ENCODE peak calls at places on chromosomes 2 and 18, in seven cellular contexts. S, A, O, Z, U, Q and B are unnamed samples.

GRCh38 chr2:69216535-69217332 is 170.3 kb downstream of the GFPT1 start:
- DNase-seq in Z (no peak), U (no peak), O (no peak), A (no peak), S (no peak), Q (no peak), B (peak; percentile 24)

GRCh38 chr2:96098900-96099590 is 17.3 kb downstream of the ADRA2B start:
- DNase-seq in Q (no peak), A (peak; percentile 59), Z (peak; percentile 45), U (peak; percentile 61), O (peak; percentile 79), S (peak; percentile 4), B (peak; percentile 78)

GRCh38 chr2:3222636-3223035 is 155.0 kb downstream of the EIPR1 start:
- DNase-seq in A (no peak), Q (no peak), U (no peak), O (no peak), Z (no peak), S (no peak), B (no peak)

GRCh38 chr2:176165598-176166055 is 8.5 kb downstream of the HOXD3 start:
- DNase-seq in O (no peak), S (no peak), A (no peak), Z (no peak), Q (no peak), U (no peak), B (no peak)

GRCh38 chr2:479031-479430 is 191.1 kb upstream of the ALKAL2 start:
- DNase-seq in S (no peak), O (no peak), A (no peak), Q (no peak), Z (no peak), U (no peak), B (no peak)

GRCh38 chr2:239313251-239313650 is 87.6 kb downstream of the HDAC4 start:
- DNase-seq in Q (no peak), U (peak; percentile 54), S (no peak), A (no peak), O (no peak), Z (no peak), B (peak; percentile 4)

GRCh38 chr2:218290316-218291261 is 1.7 kb downstream of the TMBIM1 start:
- DNase-seq in S (peak; percentile 58), U (no peak), O (peak; percentile 64), Q (peak; percentile 93), A (no peak), Z (no peak), B (no peak)

GRCh38 chr2:34110392-34110791 is 511.3 kb upstream of the FAM98A start:
- DNase-seq in Z (no peak), O (no peak), S (no peak), A (no peak), U (no peak), Q (no peak), B (no peak)

GRCh38 chr2:229160180-229160579 is 110.9 kb downstream of the PID1 start:
- DNase-seq in U (no peak), Z (peak; percentile 18), A (no peak), S (peak; percentile 64), Q (no peak), O (no peak), B (no peak)

GRCh38 chr2:110105608-110106467 is 9.8 kb downstream of the MALL start:
- DNase-seq in Z (no peak), U (no peak), O (no peak), Q (no peak), A (no peak), S (peak; percentile 82), B (no peak)

GRCh38 chr18:12597775-12598174 is 60.1 kb downstream of the SPIRE1 start:
- DNase-seq in Z (no peak), O (peak; percentile 62), A (peak; percentile 54), Q (no peak), U (no peak), S (no peak), B (peak; percentile 23)

GRCh38 chr18:79786781-79787526 is 10.8 kb upstream of the KCNG2 start:
- DNase-seq in Z (no peak), U (peak; percentile 24), O (no peak), A (no peak), S (no peak), Q (no peak), B (no peak)

GRCh38 chr2:176592230-176592629 is 323.0 kb downstream of the MTX2 start:
- DNase-seq in O (no peak), Q (no peak), U (no peak), A (no peak), S (no peak), Z (no peak), B (no peak)

GRCh38 chr2:214104219-214104618 is 306.6 kb upstream of the VWC2L start:
- DNase-seq in S (no peak), O (no peak), U (no peak), Z (no peak), A (no peak), Q (no peak), B (no peak)

GRCh38 chr2:165674780-165675179 is 119.3 kb downstream of the GALNT3 start:
- DNase-seq in O (no peak), Q (no peak), S (no peak), Z (no peak), A (no peak), U (no peak), B (no peak)

GRCh38 chr2:120822908-120823307 is 87.2 kb downstream of the GLI2 start:
- DNase-seq in S (no peak), Z (no peak), U (peak; percentile 39), A (no peak), Q (no peak), O (no peak), B (no peak)

GRCh38 chr2:109516445-109517117 is 97.2 kb downstream of the SEPTIN10 start:
- DNase-seq in A (peak; percentile 87), O (peak; percentile 78), Z (no peak), Q (peak; percentile 79), S (peak; percentile 49), U (no peak), B (peak; percentile 52)

GRCh38 chr2:8543412-8544167 is 138.3 kb upstream of the ID2 start:
- DNase-seq in S (peak; percentile 68), U (peak; percentile 90), A (no peak), Q (no peak), Z (no peak), O (peak; percentile 83), B (peak; percentile 60)

GRCh38 chr2:1731963-1732768 is 12.1 kb downstream of the PXDN start:
- DNase-seq in A (no peak), O (peak; percentile 56), S (peak; percentile 17), Z (no peak), Q (no peak), U (peak; percentile 83), B (peak; percentile 6)

GRCh38 chr2:113136828-113137775 is 9.7 kb downstream of the IL1RN start:
- DNase-seq in O (no peak), A (peak; percentile 68), Z (no peak), S (no peak), U (no peak), Q (peak; percentile 69), B (no peak)

GRCh38 chr2:98518106-98518505 is 73.4 kb downstream of the INPP4A start:
- DNase-seq in S (peak; percentile 47), Q (peak; percentile 79), U (peak; percentile 64), O (no peak), Z (no peak), A (no peak), B (peak; percentile 36)

GRCh38 chr2:32522770-32523169 is 105.1 kb upstream of the TTC27 start:
- DNase-seq in S (no peak), A (no peak), Z (no peak), Q (no peak), U (no peak), O (no peak), B (no peak)

GRCh38 chr2:146527166-146527565 is 1317.7 kb upstream of the ACVR2A start:
- DNase-seq in S (no peak), U (no peak), O (no peak), A (no peak), Z (no peak), Q (no peak), B (no peak)

GRCh38 chr18:9574473-9575115 is 39.8 kb downstream of the PPP4R1 start:
- DNase-seq in U (no peak), A (no peak), Z (no peak), Q (no peak), S (no peak), O (no peak), B (no peak)

GRCh38 chr2:98346259-98347236 is at the start of gene CNGA3:
- DNase-seq in O (peak; percentile 61), A (peak; percentile 75), U (no peak), Z (no peak), Q (no peak), S (peak; percentile 15), B (no peak)

GRCh38 chr2:185044323-185044874 is 446.1 kb downstream of the ZNF804A start:
- DNase-seq in Z (no peak), Q (no peak), O (peak; percentile 14), S (no peak), A (no peak), U (no peak), B (no peak)

GRCh38 chr2:238908960-238909951 is 61.4 kb downstream of the TWIST2 start:
- DNase-seq in S (no peak), A (no peak), O (peak; percentile 83), Q (no peak), Z (no peak), U (peak; percentile 76), B (peak; percentile 56)

DNA sequence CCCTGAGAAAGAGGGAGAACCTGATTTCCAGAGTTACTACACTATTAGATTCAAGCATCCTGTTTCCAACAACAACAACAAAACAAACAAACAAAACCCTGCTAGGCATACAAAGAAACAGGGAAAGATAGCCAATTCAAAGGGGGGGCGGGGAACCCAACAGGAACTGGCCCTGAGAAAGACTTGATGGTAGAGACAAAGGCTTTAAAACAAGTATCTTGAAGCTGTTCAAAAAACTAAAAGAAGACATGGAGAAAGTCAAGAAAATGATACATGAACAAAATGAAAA is 147.1 kb downstream of the THADA start:
- DNase-seq in S (no peak), Q (no peak), A (no peak), U (no peak), O (no peak), Z (no peak), B (no peak)
- H3K27ac ChIP-seq in S (no peak overlapping the region), Q (no peak overlapping the region), A (no peak overlapping the region), U (no peak overlapping the region), O (no peak overlapping the region), Z (no peak overlapping the region), B (no peak overlapping the region)

DNA sequence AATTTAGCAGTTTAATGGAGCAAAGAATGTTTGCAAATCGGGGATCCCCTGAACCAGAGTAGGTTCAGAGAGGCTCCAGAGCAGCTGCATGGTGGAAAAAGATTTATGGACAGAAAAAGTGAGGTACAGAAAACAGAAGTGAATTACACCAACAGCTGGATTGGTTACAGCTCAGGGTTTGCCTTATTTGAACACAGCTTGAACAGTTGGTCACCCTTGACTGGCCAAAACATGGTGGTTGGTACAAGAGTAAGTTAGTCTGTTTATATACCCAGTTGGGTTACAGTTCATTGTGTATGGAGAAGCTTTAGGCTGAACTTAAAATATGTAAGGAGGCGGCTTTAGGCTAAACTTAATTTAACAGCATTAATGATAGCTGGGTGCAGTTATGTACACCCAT is 5.4 kb upstream of the CDCA7 start:
- DNase-seq in O (no peak), A (no peak), U (no peak), S (no peak), Q (no peak), Z (no peak), B (no peak)
- H3K9me3 ChIP-seq in O (no peaks in the 10 kb centered on the region), A (no peaks in the 10 kb centered on the region), U (peaks cover 3% of the 10 kb centered on the region), S (peaks cover 10% of the 10 kb centered on the region), Q (peaks cover 11% of the 10 kb centered on the region), Z (no peaks in the 10 kb centered on the region), B (no peaks in the 10 kb centered on the region)

GRCh38 chr2:45739796-45740485 is 88.5 kb downstream of the PRKCE start:
- DNase-seq in Q (peak; percentile 75), Z (no peak), O (no peak), S (no peak), U (no peak), A (no peak), B (no peak)
- H3K4me1 ChIP-seq in Q (peaks cover 79% of the 10 kb centered on the region), Z (peaks cover 10% of the 10 kb centered on the region), O (peaks cover 7% of the 10 kb centered on the region), S (peaks cover 26% of the 10 kb centered on the region), U (no peaks in the 10 kb centered on the region), A (no peaks in the 10 kb centered on the region), B (peaks cover 14% of the 10 kb centered on the region)

GRCh38 chr2:79393806-79394484 is 118.9 kb upstream of the CTNNA2 start:
- DNase-seq in S (no peak), Z (no peak), O (peak; percentile 60), A (peak; percentile 89), Q (no peak), U (no peak), B (peak; percentile 7)
- H3K27ac ChIP-seq in S (no peak overlapping the region), Z (no peak overlapping the region), O (no peak overlapping the region), A (peak overlapping the region; percentile 92), Q (no peak overlapping the region), U (no peak overlapping the region), B (no peak overlapping the region)